ENCODE peak calls at places on chromosomes 12 and 14, in ten cellular contexts. Z, U, I, O, N, X, J, B, C and F are unnamed samples.
A peak's percentile ranks its signal among the peaks of the same experiment; 100 is the strongest.

GRCh38 chr12:94187351-94187750 is 39.0 kb downstream of the PLXNC1 start:
- DNase-seq in Z (peak; percentile 37), U (no peak), I (no peak), O (no peak), N (no peak), X (no peak), J (peak; percentile 23), B (no peak), C (no peak), F (no peak)

GRCh38 chr12:54207539-54208267 is 18.9 kb upstream of the SMUG1 start:
- DNase-seq in Z (peak; percentile 81), U (peak; percentile 84), I (peak; percentile 88), O (peak; percentile 96), N (peak; percentile 93), X (peak; percentile 85), J (peak; percentile 70), B (peak; percentile 69), C (peak; percentile 62), F (peak; percentile 74)

GRCh38 chr12:22029991-22030390 is 16.0 kb upstream of the CMAS start:
- DNase-seq in Z (no peak), U (no peak), I (no peak), O (no peak), N (no peak), X (no peak), J (no peak), B (no peak), C (no peak), F (no peak)

GRCh38 chr12:57454566-57455373 is at the start of gene INHBE:
- DNase-seq in Z (no peak), U (peak; percentile 58), I (no peak), O (peak; percentile 97), N (peak; percentile 77), X (peak; percentile 83), J (peak; percentile 63), B (no peak), C (no peak), F (no peak)

GRCh38 chr12:21337453-21337852 is 2.7 kb upstream of the SLCO1A2 start:
- DNase-seq in Z (no peak), U (no peak), I (no peak), O (no peak), N (no peak), X (no peak), J (no peak), B (no peak), C (no peak), F (no peak)

GRCh38 chr12:85244561-85244960 is 35.5 kb upstream of the ALX1 start:
- DNase-seq in Z (no peak), U (no peak), I (no peak), O (no peak), N (no peak), X (peak; percentile 5), J (no peak), B (no peak), C (no peak), F (no peak)

GRCh38 chr14:86683525-86683924 is 1153.6 kb downstream of the FLRT2 start:
- DNase-seq in Z (no peak), U (no peak), I (no peak), O (no peak), N (no peak), X (no peak), J (no peak), B (no peak), C (no peak), F (no peak)

GRCh38 chr12:15662983-15663659 is 126.1 kb downstream of the EPS8 start:
- DNase-seq in Z (peak; percentile 9), U (no peak), I (peak; percentile 20), O (no peak), N (no peak), X (no peak), J (no peak), B (peak; percentile 8), C (no peak), F (no peak)

GRCh38 chr12:64700532-64700931 is 58.7 kb downstream of the GNS start:
- DNase-seq in Z (no peak), U (no peak), I (no peak), O (no peak), N (no peak), X (no peak), J (peak; percentile 4), B (no peak), C (no peak), F (no peak)

GRCh38 chr12:12653922-12654321 is 42.1 kb downstream of the GPR19 start:
- DNase-seq in Z (no peak), U (no peak), I (no peak), O (no peak), N (no peak), X (no peak), J (no peak), B (no peak), C (no peak), F (no peak)

GRCh38 chr12:14773685-14774073 is 29.6 kb downstream of the WBP11 start:
- DNase-seq in Z (peak; percentile 7), U (peak; percentile 70), I (peak; percentile 37), O (peak; percentile 49), N (no peak), X (no peak), J (no peak), B (no peak), C (no peak), F (no peak)

GRCh38 chr12:28650906-28651305 is 460.6 kb downstream of the CCDC91 start:
- DNase-seq in Z (no peak), U (no peak), I (peak; percentile 14), O (no peak), N (no peak), X (no peak), J (no peak), B (no peak), C (no peak), F (no peak)

GRCh38 chr12:28640519-28640918 is 450.3 kb downstream of the CCDC91 start:
- DNase-seq in Z (no peak), U (no peak), I (no peak), O (no peak), N (no peak), X (no peak), J (no peak), B (no peak), C (no peak), F (no peak)

GRCh38 chr12:28645891-28646290 is 455.6 kb downstream of the CCDC91 start:
- DNase-seq in Z (no peak), U (no peak), I (no peak), O (peak; percentile 10), N (peak; percentile 14), X (no peak), J (no peak), B (no peak), C (no peak), F (no peak)

GRCh38 chr12:28645436-28645835 is 455.2 kb downstream of the CCDC91 start:
- DNase-seq in Z (no peak), U (no peak), I (no peak), O (no peak), N (peak; percentile 16), X (no peak), J (no peak), B (no peak), C (no peak), F (no peak)
- H3K9me2 ChIP-seq in Z (no peaks in the 10 kb centered on the region), U (no peaks in the 10 kb centered on the region), I (no peaks in the 10 kb centered on the region), O (peaks cover 16% of the 10 kb centered on the region), N (no peaks in the 10 kb centered on the region), X (no peaks in the 10 kb centered on the region), J (no peaks in the 10 kb centered on the region), B (no peaks in the 10 kb centered on the region), C (no peaks in the 10 kb centered on the region), F (no peaks in the 10 kb centered on the region)

GRCh38 chr12:125412506-125412905 is 347.3 kb downstream of the AACS start:
- DNase-seq in Z (no peak), U (no peak), I (no peak), O (no peak), N (no peak), X (no peak), J (no peak), B (no peak), C (no peak), F (no peak)

GRCh38 chr12:125418902-125419564 is 353.8 kb downstream of the AACS start:
- DNase-seq in Z (no peak), U (peak; percentile 77), I (no peak), O (no peak), N (peak; percentile 94), X (no peak), J (no peak), B (no peak), C (no peak), F (peak; percentile 63)

DNA sequence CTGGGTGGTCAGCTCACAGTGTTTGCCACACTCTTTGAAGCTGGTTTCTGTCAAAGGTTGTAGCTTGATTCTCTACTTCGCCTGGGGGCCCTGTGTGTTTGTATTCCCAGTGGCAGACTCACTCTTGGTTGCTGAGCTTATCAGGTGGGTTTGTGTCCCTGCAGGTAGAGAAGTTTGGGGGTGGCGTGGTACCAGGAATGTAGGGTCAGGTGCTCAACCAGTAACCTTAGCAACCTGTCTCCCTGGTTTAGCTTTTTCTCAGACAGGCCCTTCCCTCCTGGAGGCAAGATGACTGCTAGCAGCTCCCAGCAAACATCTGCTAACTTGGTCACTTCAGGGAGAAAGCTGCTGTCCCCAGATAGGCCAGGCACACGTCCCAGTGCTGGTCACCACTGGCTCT is 352.2 kb downstream of the AACS start:
- DNase-seq in Z (no peak), U (no peak), I (no peak), O (no peak), N (no peak), X (no peak), J (no peak), B (no peak), C (no peak), F (no peak)
- H3K9me2 ChIP-seq in Z (no peaks in the 10 kb centered on the region), U (no peaks in the 10 kb centered on the region), I (no peaks in the 10 kb centered on the region), O (peaks cover 8% of the 10 kb centered on the region), N (no peaks in the 10 kb centered on the region), X (no peaks in the 10 kb centered on the region), J (no peaks in the 10 kb centered on the region), B (no peaks in the 10 kb centered on the region), C (no peaks in the 10 kb centered on the region), F (no peaks in the 10 kb centered on the region)

DNA sequence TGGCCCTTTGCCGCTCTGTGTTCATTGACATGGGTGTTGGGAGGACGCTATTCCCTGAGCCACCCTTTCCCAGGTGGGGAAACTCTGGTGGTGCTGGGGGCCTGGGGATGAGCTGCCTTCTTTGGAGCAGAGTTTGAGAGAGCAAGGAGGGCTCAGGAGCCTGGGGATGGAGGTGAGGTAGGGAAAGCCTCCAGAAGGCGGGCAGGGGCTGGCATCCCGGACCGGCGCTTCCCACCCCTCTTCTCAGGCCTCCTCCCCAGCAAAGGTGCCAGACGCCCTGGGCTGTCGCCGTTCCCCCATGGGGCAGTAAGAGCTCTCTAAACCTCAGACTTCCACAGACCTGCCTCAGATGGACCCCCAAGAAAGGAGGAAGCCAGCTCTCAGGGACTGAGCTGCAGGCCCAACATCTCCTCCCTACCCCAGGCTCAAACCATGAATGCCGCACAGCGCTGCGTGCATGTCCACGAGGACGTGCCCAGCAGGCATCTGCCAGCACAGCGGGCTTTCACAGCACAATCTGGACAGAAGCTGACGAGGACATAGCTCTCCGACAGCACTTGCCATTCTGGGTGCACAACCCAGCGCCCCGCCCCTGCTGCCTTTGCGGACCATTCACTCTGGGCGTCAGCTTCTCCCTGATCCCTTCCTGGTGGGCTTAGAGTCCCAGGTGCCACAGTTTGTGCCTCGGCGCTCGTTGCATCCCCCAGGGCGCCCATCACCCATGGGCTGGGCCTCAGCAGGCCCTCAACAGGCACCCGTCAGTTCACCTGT is 14.9 kb upstream of the TTC7B start:
- DNase-seq in Z (no peak), U (no peak), I (no peak), O (no peak), N (no peak), X (no peak), J (no peak), B (no peak), C (no peak), F (no peak)
- H3K9me2 ChIP-seq in Z (no peaks in the 10 kb centered on the region), U (no peaks in the 10 kb centered on the region), I (no peaks in the 10 kb centered on the region), O (peaks cover 2% of the 10 kb centered on the region), N (no peaks in the 10 kb centered on the region), X (no peaks in the 10 kb centered on the region), J (no peaks in the 10 kb centered on the region), B (no peaks in the 10 kb centered on the region), C (no peaks in the 10 kb centered on the region), F (no peaks in the 10 kb centered on the region)

GRCh38 chr12:115008951-115009350 is 325.0 kb upstream of the TBX3 start:
- DNase-seq in Z (no peak), U (peak; percentile 85), I (no peak), O (no peak), N (peak; percentile 50), X (no peak), J (no peak), B (no peak), C (no peak), F (no peak)
- H3K9me2 ChIP-seq in Z (no peaks in the 10 kb centered on the region), U (no peaks in the 10 kb centered on the region), I (no peaks in the 10 kb centered on the region), O (peaks cover 4% of the 10 kb centered on the region), N (no peaks in the 10 kb centered on the region), X (no peaks in the 10 kb centered on the region), J (no peaks in the 10 kb centered on the region), B (no peaks in the 10 kb centered on the region), C (no peaks in the 10 kb centered on the region), F (no peaks in the 10 kb centered on the region)